ENCODE peak calls at places on chromosome 21, in seven cellular contexts. B is pancreas, U is heart right ventricle, I is body of pancreas, D is foreskin fibroblast, H is SK-N-SH, G is ovary. Y is an unnamed sample.

GRCh38 chr21:20507783-20508182 is 490.4 kb upstream of the NCAM2 start:
- DNase-seq in B (no peak), U (no peak), I (no peak), D (no peak), H (no peak), G (no peak), Y (no peak)

GRCh38 chr21:44006017-44006624 is 6.0 kb upstream of the TRAPPC10 start:
- DNase-seq in B (no peak), U (no peak), I (peak; percentile 25), D (peak; percentile 93), H (no peak), G (no peak), Y (peak; percentile 81)

GRCh38 chr21:46022551-46023107 is 41.1 kb downstream of the COL6A1 start:
- DNase-seq in B (no peak), U (peak; percentile 17), I (no peak), D (peak; percentile 67), H (no peak), G (no peak), Y (no peak)

GRCh38 chr21:33386222-33386784 is 16.9 kb upstream of the IFNGR2 start:
- DNase-seq in B (no peak), U (no peak), I (no peak), D (no peak), H (no peak), G (no peak), Y (peak; percentile 18)

GRCh38 chr21:45641480-45642035 is 2.0 kb upstream of the PCBP3 start:
- DNase-seq in B (no peak), U (no peak), I (no peak), D (no peak), H (no peak), G (peak; percentile 59), Y (no peak)

GRCh38 chr21:37047079-37047478 is 25.8 kb downstream of the PIGP start:
- DNase-seq in B (no peak), U (no peak), I (no peak), D (no peak), H (no peak), G (no peak), Y (peak; percentile 64)

GRCh38 chr21:35222541-35222941 is 173.4 kb upstream of the RUNX1 start:
- DNase-seq in B (no peak), U (no peak), I (no peak), D (peak; percentile 26), H (no peak), G (no peak), Y (no peak)

GRCh38 chr21:37658994-37659458 is 257.2 kb downstream of the KCNJ6 start:
- DNase-seq in B (peak; percentile 23), U (no peak), I (peak; percentile 43), D (peak; percentile 89), H (no peak), G (no peak), Y (peak; percentile 93)

GRCh38 chr21:36589352-36589971 is 109.5 kb upstream of the SIM2 start:
- DNase-seq in B (peak; percentile 38), U (peak; percentile 30), I (peak; percentile 75), D (peak; percentile 74), H (peak; percentile 68), G (no peak), Y (peak; percentile 35)

GRCh38 chr21:32371913-32372314 is 20.9 kb downstream of the URB1 start:
- DNase-seq in B (no peak), U (no peak), I (no peak), D (peak; percentile 78), H (no peak), G (peak; percentile 65), Y (peak; percentile 91)

GRCh38 chr21:14088391-14088790 is 122.4 kb downstream of the LIPI start:
- DNase-seq in B (no peak), U (no peak), I (no peak), D (no peak), H (no peak), G (no peak), Y (no peak)

GRCh38 chr21:46096997-46097825 is 701 bp upstream of the COL6A2 start:
- DNase-seq in B (no peak), U (peak; percentile 17), I (peak; percentile 3), D (peak; percentile 70), H (no peak), G (peak; percentile 61), Y (no peak)

GRCh38 chr21:27564684-27565280 is 597.9 kb upstream of the ADAMTS5 start:
- DNase-seq in B (peak; percentile 31), U (peak; percentile 17), I (peak; percentile 70), D (peak; percentile 82), H (peak; percentile 36), G (peak; percentile 37), Y (peak; percentile 68)

GRCh38 chr21:16028163-16028562 is 298.4 kb downstream of the USP25 start:
- DNase-seq in B (no peak), U (no peak), I (no peak), D (no peak), H (no peak), G (no peak), Y (no peak)

GRCh38 chr21:36753556-36753955 is 54.6 kb downstream of the SIM2 start:
- DNase-seq in B (no peak), U (no peak), I (no peak), D (peak; percentile 44), H (no peak), G (no peak), Y (peak; percentile 49)

GRCh38 chr21:27314096-27314495 is 347.2 kb upstream of the ADAMTS5 start:
- DNase-seq in B (no peak), U (no peak), I (no peak), D (no peak), H (no peak), G (no peak), Y (no peak)

GRCh38 chr21:26453258-26453657 is 119.8 kb downstream of the CYYR1 start:
- DNase-seq in B (no peak), U (no peak), I (no peak), D (no peak), H (no peak), G (no peak), Y (no peak)

GRCh38 chr21:29002442-29003144 is 9.9 kb upstream of the LTN1 start:
- DNase-seq in B (peak; percentile 92), U (peak; percentile 96), I (peak; percentile 95), D (peak; percentile 98), H (peak; percentile 97), G (peak; percentile 95), Y (peak; percentile 96)
- H3K4me3 ChIP-seq in B (peak overlapping the region; percentile 34), U (peak overlapping the region; percentile 68), I (peak overlapping the region; percentile 17), D (peak overlapping the region; percentile 86), H (peak overlapping the region; percentile 73), G (peak overlapping the region; percentile 74), Y (peak overlapping the region; percentile 88)

DNA sequence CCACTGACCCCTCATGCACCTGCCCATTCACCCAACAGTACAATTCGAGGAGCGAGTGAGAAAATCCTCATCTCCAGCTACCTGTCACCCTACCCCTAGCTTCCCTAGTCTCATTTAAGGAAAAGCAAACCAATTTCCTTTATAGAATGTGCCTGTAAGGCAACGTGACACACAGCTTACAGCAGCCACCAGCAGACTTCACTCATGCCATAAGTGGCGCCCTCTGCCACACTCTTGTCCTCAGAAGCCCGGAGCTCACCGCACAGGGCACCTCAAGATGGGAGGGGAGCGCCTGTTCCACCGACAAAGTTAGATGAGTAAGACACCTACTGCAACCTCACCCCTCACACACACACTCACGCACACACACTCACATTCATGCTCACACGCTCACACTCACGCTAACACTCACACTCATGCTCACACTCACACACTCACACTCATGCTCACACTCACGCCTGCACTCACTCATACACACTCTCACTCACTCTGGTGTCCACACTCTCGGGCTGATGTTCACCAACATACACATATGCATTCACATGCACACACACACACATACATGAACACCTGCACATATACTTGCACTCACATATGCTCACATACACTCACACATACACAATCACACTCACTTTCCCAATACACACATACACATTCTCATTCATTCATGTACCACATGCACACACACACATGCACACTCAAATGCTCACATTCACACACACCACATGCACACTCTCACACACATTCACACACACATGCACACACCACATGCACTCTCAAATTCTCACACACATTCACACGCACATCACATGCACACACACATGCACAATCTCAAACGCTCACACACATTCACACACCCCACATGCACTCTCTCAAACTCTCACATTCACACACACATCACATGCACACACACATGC is 170.7 kb downstream of the PSMG1 start:
- DNase-seq in B (no peak), U (no peak), I (no peak), D (no peak), H (no peak), G (no peak), Y (no peak)
- TF ChIP-seq CTCF in B (no peak), U (no peak), I (no peak), D (no peak), H (no peak), G (no peak), Y (no peak)

GRCh38 chr21:39845581-39846130 is 21.6 kb upstream of the PCP4 start:
- DNase-seq in B (no peak), U (no peak), I (no peak), D (no peak), H (no peak), G (no peak), Y (no peak)

GRCh38 chr21:39840373-39841097 is 26.7 kb upstream of the PCP4 start:
- DNase-seq in B (no peak), U (no peak), I (no peak), D (no peak), H (no peak), G (no peak), Y (no peak)

GRCh38 chr21:39842741-39843146 is 24.5 kb upstream of the PCP4 start:
- DNase-seq in B (no peak), U (no peak), I (no peak), D (peak; percentile 2), H (no peak), G (no peak), Y (no peak)

GRCh38 chr21:39843916-39844315 is 23.3 kb upstream of the PCP4 start:
- DNase-seq in B (no peak), U (no peak), I (no peak), D (no peak), H (no peak), G (no peak), Y (no peak)

DNA sequence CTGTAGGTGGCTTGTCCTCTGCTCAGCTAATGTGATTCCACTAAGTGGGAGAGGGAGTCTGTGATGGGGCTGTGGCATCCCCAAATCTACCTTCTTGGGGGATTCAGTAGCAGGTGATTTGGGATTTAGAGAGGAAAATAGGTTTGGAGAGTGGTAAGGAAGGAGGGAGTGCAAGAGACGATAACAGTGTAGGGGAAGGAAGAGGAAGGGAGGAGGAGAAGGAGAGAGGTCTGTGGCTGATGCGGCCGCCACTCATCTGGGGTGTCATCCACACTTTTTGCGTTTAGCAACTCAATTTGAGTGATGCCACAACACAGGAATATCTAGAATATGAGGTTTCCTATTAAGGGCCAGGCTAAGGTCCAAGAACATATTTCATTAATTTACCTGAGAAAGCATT is 23.8 kb upstream of the PCP4 start:
- DNase-seq in B (no peak), U (no peak), I (no peak), D (no peak), H (no peak), G (no peak), Y (no peak)
- H3K4me3 ChIP-seq in B (no peak overlapping the region), U (no peak overlapping the region), I (no peak overlapping the region), D (no peak overlapping the region), H (no peak overlapping the region), G (no peak overlapping the region), Y (no peak overlapping the region)

DNA sequence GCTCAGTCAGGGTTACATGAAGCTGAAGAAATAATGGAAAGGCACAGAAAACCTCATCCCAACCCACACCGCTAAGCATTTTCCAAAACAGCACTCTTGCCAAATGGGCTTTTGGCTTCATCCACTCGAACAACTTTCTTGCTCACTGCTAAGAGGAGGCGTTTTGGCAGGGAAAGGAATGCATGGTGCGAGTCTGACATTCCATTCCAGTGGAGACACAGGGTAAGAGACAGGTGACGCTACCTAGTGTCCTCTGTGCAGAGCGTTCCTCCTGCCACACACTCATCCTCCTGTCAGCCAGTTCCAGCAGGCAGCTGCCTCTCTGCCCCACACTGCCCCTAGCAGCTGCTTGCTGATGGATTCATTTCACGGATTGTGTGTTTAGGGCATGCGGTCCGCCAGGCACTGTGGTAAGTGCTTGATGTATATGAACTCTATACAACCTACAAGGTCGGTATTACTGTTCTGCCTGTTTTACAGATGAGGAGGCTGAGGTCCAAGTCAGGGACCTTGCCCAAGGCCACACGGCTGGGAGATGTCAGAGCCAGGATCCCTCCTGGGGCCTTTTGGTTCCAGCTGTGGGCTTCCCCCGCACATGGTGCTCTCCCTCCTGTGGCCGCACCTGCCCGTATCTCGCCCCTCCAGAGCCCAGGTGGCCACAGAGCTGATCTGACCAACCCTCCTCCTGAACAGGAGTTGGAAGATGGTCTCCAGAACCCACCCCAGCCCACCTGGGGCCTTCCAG is 25.7 kb upstream of the BACE2 start:
- DNase-seq in B (no peak), U (no peak), I (no peak), D (no peak), H (no peak), G (no peak), Y (peak; percentile 86)
- TF ChIP-seq CTCF in B (no peak), U (no peak), I (no peak), D (no peak), H (no peak), G (no peak), Y (peak; percentile 28)

Y was measured in epithelial cell of esophagus.